ENCODE peak calls at places on chromosome 22, in seven cellular contexts. T is stomach, D is ovary, M is SK-N-SH, O is transverse colon, R is sigmoid colon, F is K562. E is an unnamed sample.
A peak's percentile ranks its signal among the peaks of the same experiment; 100 is the strongest.

GRCh38 chr22:48603621-48604320 is 1223.9 kb downstream of the BRD1 start:
- DNase-seq in T (no peak), R (no peak), M (no peak), F (no peak), D (no peak), O (no peak), E (no peak)

GRCh38 chr22:39598017-39598965 is 27.7 kb downstream of the CACNA1I start:
- DNase-seq in R (no peak), T (peak; percentile 78), M (no peak), O (peak; percentile 89), D (peak; percentile 48), F (peak; percentile 79), E (peak; percentile 68)

GRCh38 chr22:36196254-36197064 is 5.2 kb downstream of the APOL4 start:
- DNase-seq in D (no peak), O (no peak), R (no peak), F (no peak), M (no peak), T (no peak), E (no peak)

GRCh38 chr22:50114221-50114981 is 24.6 kb downstream of the MOV10L1 start:
- DNase-seq in T (no peak), F (no peak), R (no peak), M (peak; percentile 56), O (no peak), D (peak; percentile 65), E (peak; percentile 71)

GRCh38 chr22:37545703-37546435 is 14.4 kb upstream of the CDC42EP1 start:
- DNase-seq in D (peak; percentile 98), T (peak; percentile 95), R (peak; percentile 98), M (no peak), F (no peak), O (peak; percentile 92), E (peak; percentile 92)

GRCh38 chr22:17910561-17911311 is 113.6 kb downstream of the MICAL3 start:
- DNase-seq in T (no peak), R (peak; percentile 94), O (peak; percentile 40), F (peak; percentile 40), D (peak; percentile 77), M (peak; percentile 68), E (no peak)

GRCh38 chr22:40036591-40037225 is 42.0 kb downstream of the FAM83F start:
- DNase-seq in R (peak; percentile 77), T (peak; percentile 63), D (peak; percentile 62), F (peak; percentile 81), M (peak; percentile 70), O (peak; percentile 68), E (peak; percentile 59)

GRCh38 chr22:37643225-37643847 is 3.9 kb downstream of the SH3BP1 start:
- DNase-seq in R (peak; percentile 92), F (peak; percentile 76), D (peak; percentile 93), M (peak; percentile 91), T (peak; percentile 91), O (peak; percentile 93), E (no peak)

GRCh38 chr22:36010913-36011312 is 17.7 kb downstream of the RBFOX2 start:
- DNase-seq in R (no peak), D (no peak), O (no peak), T (no peak), F (no peak), M (peak; percentile 66), E (no peak)

GRCh38 chr22:49481651-49482399 is 345.8 kb downstream of the BRD1 start:
- DNase-seq in F (no peak), O (no peak), M (no peak), R (no peak), T (no peak), D (no peak), E (peak; percentile 51)

GRCh38 chr22:46084943-46085830 is 65.1 kb upstream of the PPARA start:
- DNase-seq in R (peak; percentile 95), F (peak; percentile 71), D (peak; percentile 92), O (peak; percentile 69), T (peak; percentile 93), M (peak; percentile 74), E (peak; percentile 90)

GRCh38 chr22:49334976-49335375 is 492.7 kb downstream of the BRD1 start:
- DNase-seq in F (no peak), M (no peak), R (no peak), O (peak; percentile 1), D (no peak), T (peak; percentile 17), E (no peak)

GRCh38 chr22:36253523-36254490 is 874 bp downstream of the APOL1 start:
- DNase-seq in R (peak; percentile 86), M (peak; percentile 29), D (peak; percentile 58), F (peak; percentile 57), O (peak; percentile 58), T (peak; percentile 68), E (no peak)

GRCh38 chr22:24402460-24403192 is 24.8 kb upstream of the ADORA2A start:
- DNase-seq in T (peak; percentile 75), M (peak; percentile 75), F (no peak), O (peak; percentile 92), D (peak; percentile 43), R (peak; percentile 89), E (peak; percentile 87)

GRCh38 chr22:24144056-24144455 is 37.2 kb upstream of the SUSD2 start:
- DNase-seq in T (no peak), D (no peak), F (no peak), M (no peak), R (no peak), O (no peak), E (no peak)

GRCh38 chr22:35627267-35628041 is 10.3 kb upstream of the MB start:
- DNase-seq in M (peak; percentile 68), D (peak; percentile 88), F (peak; percentile 35), R (peak; percentile 93), T (peak; percentile 87), O (peak; percentile 90), E (no peak)

GRCh38 chr22:23521442-23522113 is 58.5 kb downstream of the IGLL1 start:
- DNase-seq in O (peak; percentile 92), D (peak; percentile 95), T (peak; percentile 92), F (peak; percentile 81), M (peak; percentile 97), R (peak; percentile 95), E (peak; percentile 96)

GRCh38 chr22:41876275-41876674 is 38.6 kb downstream of the SHISA8 start:
- DNase-seq in M (no peak), O (no peak), F (no peak), R (no peak), T (no peak), D (no peak), E (no peak)

GRCh38 chr22:20604092-20604747 is 96.8 kb downstream of the MED15 start:
- DNase-seq in R (no peak), F (no peak), D (no peak), M (no peak), T (no peak), O (no peak), E (no peak)

GRCh38 chr22:24695958-24696511 is 78.5 kb downstream of the PIWIL3 start:
- DNase-seq in R (no peak), D (no peak), M (no peak), T (peak; percentile 47), F (peak; percentile 54), O (no peak), E (peak; percentile 77)

GRCh38 chr22:25084405-25085107 is 115.1 kb upstream of the CRYBB3 start:
- DNase-seq in D (no peak), F (no peak), O (no peak), T (no peak), R (no peak), M (peak; percentile 54), E (no peak)

GRCh38 chr22:32708835-32709234 is 92.7 kb upstream of the TIMP3 start:
- DNase-seq in F (no peak), R (no peak), D (no peak), T (no peak), O (no peak), M (no peak), E (peak; percentile 33)

GRCh38 chr22:48376936-48377335 is 1450.7 kb downstream of the BRD1 start:
- DNase-seq in D (no peak), R (peak; percentile 27), T (no peak), F (no peak), M (no peak), O (no peak), E (no peak)

GRCh38 chr22:31284756-31285155 is 7.5 kb downstream of the PIK3IP1 start:
- DNase-seq in M (no peak), O (no peak), T (no peak), R (peak; percentile 58), D (no peak), F (no peak), E (no peak)

GRCh38 chr22:31983911-31984661 is 39.8 kb downstream of the YWHAH start:
- DNase-seq in M (no peak), D (no peak), T (no peak), R (peak; percentile 36), O (no peak), F (no peak), E (no peak)

GRCh38 chr22:46003271-46004091 is 26.5 kb upstream of the WNT7B start:
- DNase-seq in F (no peak), M (peak; percentile 54), O (no peak), R (peak; percentile 69), D (peak; percentile 42), T (no peak), E (no peak)

GRCh38 chr22:44423556-44423955 is 74.5 kb downstream of the RTL6 start:
- DNase-seq in M (peak; percentile 3), O (no peak), D (peak; percentile 18), R (peak; percentile 49), F (no peak), T (no peak), E (peak; percentile 12)
- H3K27me3 ChIP-seq in M (no peaks in the 10 kb centered on the region), O (peaks cover 13% of the 10 kb centered on the region), D (no peaks in the 10 kb centered on the region), R (no peaks in the 10 kb centered on the region), F (no peaks in the 10 kb centered on the region), T (peaks cover 27% of the 10 kb centered on the region), E (no peaks in the 10 kb centered on the region)

DNA sequence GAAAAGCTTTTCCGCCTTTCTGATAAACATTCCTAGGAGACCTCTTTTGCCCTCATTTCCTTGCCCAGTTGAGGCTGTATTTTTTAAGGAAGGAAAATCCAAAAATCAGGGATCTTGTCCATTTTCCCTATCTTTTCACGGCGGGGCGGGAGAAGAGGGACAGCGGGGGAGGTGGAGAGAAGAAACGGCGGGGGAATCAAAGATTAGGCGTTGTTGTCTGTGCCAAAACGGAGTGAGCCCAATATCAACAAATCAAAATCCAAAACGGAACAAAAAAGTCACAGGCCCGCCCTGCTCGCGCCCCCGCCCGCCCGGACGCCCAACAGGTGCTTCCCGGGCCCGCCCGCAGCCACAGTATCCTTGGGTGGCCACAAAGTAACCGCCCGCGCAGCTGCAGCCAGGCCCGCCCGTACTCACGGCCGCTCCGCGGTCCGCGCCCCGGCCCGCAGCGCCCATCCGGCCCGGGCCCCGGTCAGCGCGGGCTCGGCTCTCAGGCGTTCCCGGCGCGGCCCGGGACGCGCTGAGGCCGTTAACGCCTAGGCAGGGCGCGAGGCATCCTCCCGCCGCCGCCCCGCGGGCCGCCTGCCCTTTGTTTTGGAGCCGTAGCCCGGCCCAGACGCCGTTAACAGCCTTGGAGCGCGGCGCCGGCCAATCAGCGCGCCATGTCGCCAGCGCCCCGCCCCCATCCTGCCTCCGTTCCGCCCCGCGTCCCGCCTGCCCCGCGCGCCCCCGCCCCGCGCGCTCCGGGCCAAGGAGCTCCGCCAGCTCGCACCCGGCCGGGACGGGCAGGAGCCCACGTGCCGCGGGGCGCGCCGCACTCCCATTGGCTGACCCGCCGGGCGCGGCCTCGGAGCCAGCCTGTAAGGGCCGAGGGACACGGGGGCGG is at the start of gene YPEL1:
- DNase-seq in T (peak; percentile 98), O (peak; percentile 97), R (peak; percentile 98), F (peak; percentile 100), D (peak; percentile 99), M (peak; percentile 100), E (peak; percentile 100)
- TF ChIP-seq EP300 in T (no peak), O (no peak), R (no peak), F (peak; percentile 43), D (no peak), M (no peak), E (no peak)

GRCh38 chr22:22164541-22165272 is 79.9 kb upstream of the VPREB1 start:
- DNase-seq in F (peak; percentile 42), O (no peak), R (no peak), M (no peak), D (no peak), T (no peak), E (no peak)
- H3K27me3 ChIP-seq in F (no peaks in the 10 kb centered on the region), O (no peaks in the 10 kb centered on the region), R (peaks cover 13% of the 10 kb centered on the region), M (no peaks in the 10 kb centered on the region), D (no peaks in the 10 kb centered on the region), T (peaks cover 64% of the 10 kb centered on the region), E (no peaks in the 10 kb centered on the region)

GRCh38 chr22:29334148-29334547 is 18.7 kb upstream of the RASL10A start:
- DNase-seq in D (no peak), R (no peak), T (no peak), M (no peak), F (no peak), O (no peak), E (no peak)
- TF ChIP-seq EP300 in D (no peak), R (no peak), T (no peak), M (no peak), F (no peak), O (no peak), E (no peak)

E was measured in upper lobe of left lung.